ENCODE peak calls at places on chromosomes 1 and 21, in eight cellular contexts. B, X, F, S, P, W, Y and A are unnamed samples.

GRCh38 chr1:30331415-30332065 is 391.8 kb downstream of the MATN1 start:
- DNase-seq in F (no peak), P (no peak), B (no peak), W (no peak), S (no peak), X (peak; percentile 48), Y (no peak), A (no peak)

GRCh38 chr1:168116327-168116799 is 20.4 kb downstream of the GPR161 start:
- DNase-seq in B (peak; percentile 86), Y (no peak), P (no peak), S (no peak), X (no peak), W (no peak), F (peak; percentile 60), A (no peak)

GRCh38 chr1:50474859-50475809 is 51.9 kb upstream of the DMRTA2 start:
- DNase-seq in B (no peak), P (no peak), X (no peak), Y (peak; percentile 67), W (no peak), F (no peak), S (no peak), A (no peak)

GRCh38 chr1:79981483-79981882 is 975.0 kb upstream of the ADGRL4 start:
- DNase-seq in B (no peak), Y (no peak), W (no peak), F (no peak), S (no peak), X (no peak), P (no peak), A (no peak)

GRCh38 chr1:15851251-15852035 is 3.9 kb downstream of the SPEN start:
- DNase-seq in S (peak; percentile 23), F (no peak), B (peak; percentile 69), Y (no peak), W (no peak), X (peak; percentile 51), P (no peak), A (no peak)

GRCh38 chr1:84688461-84689061 is 1.7 kb downstream of the SSX2IP start:
- DNase-seq in W (no peak), X (no peak), F (no peak), B (no peak), S (no peak), Y (no peak), P (no peak), A (no peak)

GRCh38 chr1:244049142-244049968 is 1.7 kb upstream of the ZBTB18 start:
- DNase-seq in X (no peak), W (peak; percentile 24), Y (peak; percentile 25), F (peak; percentile 63), B (no peak), S (peak; percentile 59), P (peak; percentile 15), A (no peak)

GRCh38 chr1:228848406-228848805 is 113.1 kb downstream of the RHOU start:
- DNase-seq in X (no peak), P (no peak), W (no peak), F (no peak), S (no peak), Y (no peak), B (peak; percentile 25), A (no peak)

GRCh38 chr1:233197940-233198339 is 97.6 kb downstream of the PCNX2 start:
- DNase-seq in F (no peak), P (no peak), B (peak; percentile 81), S (no peak), Y (no peak), X (no peak), W (no peak), A (no peak)

GRCh38 chr1:198443374-198444233 is 96.9 kb downstream of the ATP6V1G3 start:
- DNase-seq in X (no peak), S (no peak), P (peak; percentile 80), F (no peak), W (no peak), Y (peak; percentile 95), B (no peak), A (no peak)

GRCh38 chr1:102902045-102902444 is 206.3 kb downstream of the COL11A1 start:
- DNase-seq in B (no peak), F (no peak), P (no peak), Y (no peak), S (no peak), W (no peak), X (no peak), A (no peak)

GRCh38 chr1:192657760-192658159 is 21.8 kb downstream of the RGS13 start:
- DNase-seq in B (no peak), W (no peak), P (no peak), F (no peak), X (no peak), S (no peak), Y (no peak), A (no peak)

GRCh38 chr1:214935258-214935657 is 147.3 kb upstream of the KCNK2 start:
- DNase-seq in B (no peak), Y (no peak), F (no peak), P (no peak), W (no peak), X (no peak), S (no peak), A (no peak)

GRCh38 chr1:27145934-27146354 is 9.0 kb downstream of the SLC9A1 start:
- DNase-seq in W (no peak), X (peak; percentile 78), Y (peak; percentile 82), F (no peak), P (peak; percentile 89), S (peak; percentile 56), B (no peak), A (no peak)

GRCh38 chr1:216306830-216307229 is 116.4 kb downstream of the USH2A start:
- DNase-seq in X (no peak), W (no peak), F (no peak), S (no peak), B (no peak), P (no peak), Y (no peak), A (no peak)

GRCh38 chr1:156245451-156246232 is 2.2 kb downstream of the PAQR6 start:
- DNase-seq in Y (peak; percentile 50), P (peak; percentile 21), B (peak; percentile 58), X (no peak), F (peak; percentile 59), S (no peak), W (no peak), A (no peak)

GRCh38 chr1:2802421-2802961 is 998 bp upstream of the TTC34 start:
- DNase-seq in X (no peak), Y (no peak), W (no peak), P (no peak), B (no peak), S (no peak), F (peak; percentile 36), A (peak; percentile 54)

GRCh38 chr1:242826706-242827336 is 302.3 kb upstream of the PLD5 start:
- DNase-seq in S (no peak), P (peak; percentile 7), B (no peak), Y (no peak), F (no peak), W (no peak), X (no peak), A (no peak)

GRCh38 chr1:160097911-160098851 is at the start of gene IGSF8:
- DNase-seq in F (peak; percentile 93), X (peak; percentile 97), B (peak; percentile 91), P (peak; percentile 89), W (peak; percentile 95), Y (peak; percentile 82), S (peak; percentile 91), A (peak; percentile 96)

GRCh38 chr21:42980959-42981523 is 6.7 kb downstream of the PKNOX1 start:
- DNase-seq in Y (no peak), X (no peak), B (no peak), F (no peak), W (no peak), S (no peak), P (no peak), A (no peak)

GRCh38 chr1:162003825-162004205 is 19.9 kb downstream of the OLFML2B start:
- DNase-seq in S (no peak), B (peak; percentile 39), P (peak; percentile 81), X (peak; percentile 78), W (no peak), Y (peak; percentile 76), F (no peak), A (no peak)

GRCh38 chr1:203379831-203380230 is 28.9 kb upstream of the FMOD start:
- DNase-seq in W (no peak), F (no peak), B (no peak), S (peak; percentile 43), Y (no peak), P (no peak), X (no peak), A (no peak)

GRCh38 chr1:223039990-223040389 is 103.1 kb downstream of the TLR5 start:
- DNase-seq in X (no peak), P (no peak), W (no peak), B (no peak), S (no peak), F (no peak), Y (no peak), A (no peak)

GRCh38 chr1:16717174-16718108 is 22.9 kb upstream of the RNU1-4 start:
- DNase-seq in S (no peak), P (no peak), F (no peak), W (no peak), X (peak; percentile 71), B (no peak), Y (peak; percentile 43), A (no peak)

GRCh38 chr1:229410692-229411433 is 23.0 kb downstream of the ACTA1 start:
- DNase-seq in F (no peak), Y (peak; percentile 77), W (no peak), B (peak; percentile 60), X (peak; percentile 89), S (peak; percentile 58), P (peak; percentile 69), A (no peak)

GRCh38 chr1:64966158-64966963 is at the start of gene JAK1:
- DNase-seq in F (peak; percentile 91), W (peak; percentile 93), P (peak; percentile 98), B (peak; percentile 90), X (peak; percentile 91), Y (peak; percentile 86), S (peak; percentile 92), A (peak; percentile 93)

GRCh38 chr1:157025321-157025720 is 20.2 kb downstream of the ARHGEF11 start:
- DNase-seq in W (no peak), F (no peak), P (no peak), X (no peak), Y (no peak), B (no peak), S (no peak), A (no peak)

GRCh38 chr1:180248731-180249681 is 18.9 kb downstream of the LHX4 start:
- DNase-seq in X (peak; percentile 51), Y (no peak), B (peak; percentile 73), S (no peak), P (no peak), F (peak; percentile 37), W (no peak), A (no peak)

GRCh38 chr1:199780948-199781347 is 246.6 kb upstream of the NR5A2 start:
- DNase-seq in W (no peak), X (no peak), Y (peak; percentile 25), B (no peak), F (no peak), S (no peak), P (peak; percentile 7), A (no peak)

GRCh38 chr1:2308844-2309243 is 80.7 kb downstream of the SKI start:
- DNase-seq in B (no peak), F (no peak), P (no peak), W (no peak), X (no peak), Y (no peak), S (no peak), A (no peak)

GRCh38 chr1:75338974-75339483 is 204.8 kb downstream of the LHX8 start:
- DNase-seq in W (no peak), B (no peak), F (no peak), S (no peak), Y (no peak), X (no peak), P (no peak), A (no peak)

GRCh38 chr1:8495928-8496401 is 178.1 kb downstream of the SLC45A1 start:
- DNase-seq in P (no peak), F (no peak), B (no peak), W (no peak), Y (peak; percentile 54), S (no peak), X (no peak), A (no peak)